ENCODE peak calls at places on chromosomes 16 and 17, in ten cellular contexts. W, G, S, E, Y, C, V, D, P and J are unnamed samples.

GRCh38 chr17:27854163-27854562 is 39.0 kb downstream of the LYRM9 start:
- DNase-seq in W (no peak), G (no peak), S (no peak), E (no peak), Y (no peak), C (no peak), V (no peak), D (no peak), P (no peak), J (no peak)

GRCh38 chr17:11047228-11047627 is 193.8 kb upstream of the SHISA6 start:
- DNase-seq in W (no peak), G (no peak), S (no peak), E (no peak), Y (no peak), C (no peak), V (no peak), D (no peak), P (no peak), J (no peak)

GRCh38 chr17:76643553-76644148 is at the start of gene ST6GALNAC1:
- DNase-seq in W (no peak), G (no peak), S (no peak), E (no peak), Y (peak), C (no peak), V (peak), D (no peak), P (no peak), J (no peak)

GRCh38 chr16:89407282-89407924 is 83.0 kb downstream of the ANKRD11 start:
- DNase-seq in W (no peak), G (no peak), S (no peak), E (no peak), Y (no peak), C (no peak), V (no peak), D (no peak), P (no peak), J (no peak)

GRCh38 chr17:38751803-38752118 is 780 bp upstream of the PSMB3 start:
- DNase-seq in W (peak), G (no peak), S (peak), E (peak), Y (peak), C (peak), V (peak), D (peak), P (peak), J (no peak)

GRCh38 chr17:63120406-63120805 is 154.4 kb downstream of the TANC2 start:
- DNase-seq in W (no peak), G (no peak), S (no peak), E (no peak), Y (no peak), C (no peak), V (peak), D (no peak), P (no peak), J (no peak)

GRCh38 chr17:35978346-35978745 is 3.0 kb downstream of the CCL16 start:
- DNase-seq in W (no peak), G (no peak), S (no peak), E (no peak), Y (no peak), C (no peak), V (no peak), D (no peak), P (no peak), J (no peak)

GRCh38 chr16:80591071-80591935 is 50.5 kb downstream of the DYNLRB2 start:
- DNase-seq in W (no peak), G (no peak), S (no peak), E (no peak), Y (no peak), C (no peak), V (peak), D (no peak), P (no peak), J (no peak)

GRCh38 chr16:89770367-89770766 is 46.1 kb downstream of the FANCA start:
- DNase-seq in W (no peak), G (no peak), S (no peak), E (no peak), Y (no peak), C (no peak), V (no peak), D (no peak), P (no peak), J (no peak)

GRCh38 chr17:38562215-38562569 is 43.6 kb downstream of the SRCIN1 start:
- DNase-seq in W (no peak), G (no peak), S (no peak), E (no peak), Y (no peak), C (no peak), V (no peak), D (no peak), P (no peak), J (no peak)

GRCh38 chr16:23222929-23223328 is 40.4 kb downstream of the SCNN1G start:
- DNase-seq in W (no peak), G (no peak), S (no peak), E (no peak), Y (no peak), C (no peak), V (no peak), D (no peak), P (no peak), J (no peak)

GRCh38 chr16:14284930-14285541 is 213.9 kb downstream of the MRTFB start:
- DNase-seq in W (no peak), G (no peak), S (no peak), E (peak), Y (no peak), C (no peak), V (peak), D (no peak), P (no peak), J (no peak)

GRCh38 chr17:3512512-3513171 is 36.8 kb downstream of the ASPA start:
- DNase-seq in W (peak), G (no peak), S (peak), E (no peak), Y (peak), C (no peak), V (peak), D (peak), P (no peak), J (no peak)

GRCh38 chr17:47978324-47978723 is 7.4 kb downstream of the CDK5RAP3 start:
- DNase-seq in W (peak), G (no peak), S (peak), E (peak), Y (no peak), C (no peak), V (peak), D (no peak), P (peak), J (no peak)

GRCh38 chr16:29857133-29857760 is 5.8 kb downstream of the CDIPT start:
- DNase-seq in W (no peak), G (no peak), S (no peak), E (no peak), Y (no peak), C (no peak), V (peak), D (no peak), P (no peak), J (no peak)

GRCh38 chr16:424033-424622 is 1.3 kb upstream of the RAB11FIP3 start:
- DNase-seq in W (no peak), G (no peak), S (peak), E (no peak), Y (peak), C (no peak), V (peak), D (no peak), P (no peak), J (no peak)

GRCh38 chr17:13596241-13596941 is 5.3 kb downstream of the HS3ST3A1 start:
- DNase-seq in W (no peak), G (no peak), S (no peak), E (no peak), Y (no peak), C (no peak), V (no peak), D (no peak), P (no peak), J (no peak)

GRCh38 chr17:73559532-73559931 is 84.7 kb downstream of the SDK2 start:
- DNase-seq in W (no peak), G (no peak), S (no peak), E (no peak), Y (no peak), C (no peak), V (no peak), D (no peak), P (no peak), J (no peak)

GRCh38 chr16:85251225-85251760 is 139.0 kb upstream of the CIBAR2 start:
- DNase-seq in W (no peak), G (no peak), S (no peak), E (no peak), Y (no peak), C (no peak), V (no peak), D (no peak), P (no peak), J (no peak)

GRCh38 chr16:8590811-8591210 is 500 bp upstream of the TMEM114 start:
- DNase-seq in W (no peak), G (no peak), S (no peak), E (no peak), Y (no peak), C (no peak), V (no peak), D (no peak), P (no peak), J (no peak)

GRCh38 chr17:61485067-61485775 is 33.0 kb downstream of the TBX4 start:
- DNase-seq in W (peak), G (no peak), S (no peak), E (no peak), Y (no peak), C (no peak), V (peak), D (no peak), P (no peak), J (no peak)

GRCh38 chr16:88922114-88922825 is 54.7 kb downstream of the CBFA2T3 start:
- DNase-seq in W (no peak), G (no peak), S (no peak), E (no peak), Y (peak), C (no peak), V (peak), D (no peak), P (no peak), J (no peak)

GRCh38 chr17:78779848-78780247 is 2.2 kb downstream of the CYTH1 start:
- DNase-seq in W (no peak), G (no peak), S (no peak), E (no peak), Y (no peak), C (no peak), V (no peak), D (no peak), P (no peak), J (no peak)

GRCh38 chr17:17681187-17681743 is at the start of gene RAI1:
- DNase-seq in W (peak), G (no peak), S (peak), E (peak), Y (peak), C (peak), V (peak), D (peak), P (peak), J (no peak)

GRCh38 chr16:12110361-12111107 is 134.0 kb downstream of the SNX29 start:
- DNase-seq in W (no peak), G (no peak), S (no peak), E (no peak), Y (no peak), C (no peak), V (no peak), D (no peak), P (no peak), J (no peak)

GRCh38 chr16:56277040-56277439 is 85.8 kb downstream of the GNAO1 start:
- DNase-seq in W (peak), G (no peak), S (no peak), E (no peak), Y (peak), C (no peak), V (no peak), D (no peak), P (no peak), J (peak)

GRCh38 chr17:63094636-63095035 is 128.6 kb downstream of the TANC2 start:
- DNase-seq in W (no peak), G (no peak), S (no peak), E (no peak), Y (no peak), C (no peak), V (no peak), D (no peak), P (no peak), J (no peak)

GRCh38 chr17:39174907-39175694 is 9.1 kb upstream of the ARL5C start:
- DNase-seq in W (peak), G (no peak), S (peak), E (peak), Y (peak), C (peak), V (peak), D (peak), P (peak), J (peak)

GRCh38 chr16:69893086-69893485 is 58.0 kb upstream of the CLEC18A start:
- DNase-seq in W (no peak), G (no peak), S (no peak), E (no peak), Y (no peak), C (no peak), V (no peak), D (no peak), P (no peak), J (no peak)

GRCh38 chr16:1610071-1610840 is 1.6 kb downstream of the IFT140 start:
- DNase-seq in W (peak), G (peak), S (peak), E (peak), Y (peak), C (peak), V (peak), D (peak), P (peak), J (peak)

GRCh38 chr16:48206594-48207242 is 37.4 kb upstream of the LONP2 start:
- DNase-seq in W (no peak), G (no peak), S (no peak), E (no peak), Y (no peak), C (no peak), V (peak), D (no peak), P (no peak), J (peak)

GRCh38 chr16:58792188-58792587 is 58.1 kb upstream of the GOT2 start:
- DNase-seq in W (no peak), G (no peak), S (no peak), E (no peak), Y (no peak), C (no peak), V (no peak), D (no peak), P (no peak), J (no peak)

GRCh38 chr17:4082136-4082924 is 60.5 kb downstream of the ZZEF1 start:
- DNase-seq in W (no peak), G (no peak), S (no peak), E (no peak), Y (no peak), C (no peak), V (no peak), D (no peak), P (no peak), J (no peak)

GRCh38 chr17:7001562-7001961 is 5.7 kb downstream of the ALOX12 start:
- DNase-seq in W (no peak), G (no peak), S (no peak), E (peak), Y (peak), C (no peak), V (peak), D (no peak), P (no peak), J (no peak)

GRCh38 chr17:38421224-38421841 is 6.9 kb upstream of the ARHGAP23 start:
- DNase-seq in W (no peak), G (no peak), S (peak), E (no peak), Y (no peak), C (no peak), V (no peak), D (no peak), P (no peak), J (no peak)

GRCh38 chr16:3577302-3577752 is at the start of gene NLRC3:
- DNase-seq in W (no peak), G (no peak), S (no peak), E (no peak), Y (no peak), C (peak), V (no peak), D (no peak), P (no peak), J (no peak)

GRCh38 chr17:9520649-9521435 is 54.8 kb downstream of the STX8 start:
- DNase-seq in W (no peak), G (no peak), S (no peak), E (no peak), Y (no peak), C (no peak), V (no peak), D (no peak), P (no peak), J (no peak)

GRCh38 chr16:64478258-64478906 is 643.5 kb downstream of the CDH11 start:
- DNase-seq in W (no peak), G (no peak), S (no peak), E (no peak), Y (no peak), C (no peak), V (peak), D (no peak), P (no peak), J (no peak)

GRCh38 chr17:1239210-1239609 is 31.0 kb upstream of the BHLHA9 start:
- DNase-seq in W (no peak), G (no peak), S (no peak), E (no peak), Y (no peak), C (no peak), V (peak), D (no peak), P (no peak), J (no peak)

GRCh38 chr16:85553436-85554113 is 59.5 kb upstream of the GSE1 start:
- DNase-seq in W (peak), G (no peak), S (no peak), E (peak), Y (no peak), C (peak), V (peak), D (no peak), P (no peak), J (peak)